ENCODE peak calls at places on chromosomes 13 and 19, in six cellular contexts. H is A549; B is head of caudate nucleus; S is activated CD8-positive, alpha-beta memory T cell treated with anti-CD3 and anti-CD28 coated beads for 1 hour; O is stimulated activated naive CD8-positive, alpha-beta T cell treated with anti-CD3 and anti-CD28 coated beads, Interleukin-15, Interleukin-2, amounts not matched to agents 100 U/mL and 50 U/mL, for 24 hours; M is activated T-cell treated with anti-CD3 and anti-CD28 coated beads for 4 hours. U is an unnamed sample.

GRCh38 chr19:50912727-50913716 is 1.8 kb upstream of the KLK4 start:
- DNase-seq in H (no peak), B (no peak), S (no peak), O (peak), M (no peak), U (peak)

GRCh38 chr19:48103922-48104321 is 6.7 kb downstream of the PLA2G4C start:
- DNase-seq in H (no peak), B (no peak), S (no peak), O (no peak), M (no peak), U (no peak)

GRCh38 chr13:84649853-84650252 is 767.6 kb upstream of the SLITRK1 start:
- DNase-seq in H (no peak), B (no peak), S (no peak), O (no peak), M (no peak), U (no peak)

GRCh38 chr19:1019980-1020867 is 699 bp downstream of the TMEM259 start:
- DNase-seq in H (no peak), B (peak), S (no peak), O (peak), M (no peak), U (peak)

GRCh38 chr13:53242015-53242414 is 213.4 kb downstream of the OLFM4 start:
- DNase-seq in H (no peak), B (no peak), S (no peak), O (no peak), M (no peak), U (no peak)

GRCh38 chr19:38392707-38393308 is 4.3 kb downstream of the SPRED3 start:
- DNase-seq in H (peak), B (no peak), S (no peak), O (no peak), M (no peak), U (no peak)

GRCh38 chr13:51246005-51246404 is 23.8 kb downstream of the FAM124A start:
- DNase-seq in H (no peak), B (no peak), S (no peak), O (no peak), M (no peak), U (no peak)

GRCh38 chr13:44853641-44854040 is 135.6 kb downstream of the NUFIP1 start:
- DNase-seq in H (peak), B (no peak), S (no peak), O (no peak), M (no peak), U (peak)

GRCh38 chr19:55096061-55096701 is 20.5 kb downstream of the EPS8L1 start:
- DNase-seq in H (no peak), B (no peak), S (no peak), O (no peak), M (no peak), U (no peak)

GRCh38 chr19:35031072-35031881 is 1.0 kb downstream of the SCN1B start:
- DNase-seq in H (peak), B (peak), S (no peak), O (no peak), M (no peak), U (no peak)

GRCh38 chr19:10388957-10389356 is 8.6 kb upstream of the TYK2 start:
- DNase-seq in H (peak), B (peak), S (peak), O (peak), M (peak), U (peak)

GRCh38 chr13:59710995-59711701 is 452.6 kb downstream of the DIAPH3 start:
- DNase-seq in H (no peak), B (no peak), S (no peak), O (no peak), M (no peak), U (no peak)

GRCh38 chr13:100542546-100543156 is 45.9 kb downstream of the GGACT start:
- DNase-seq in H (peak), B (no peak), S (no peak), O (no peak), M (no peak), U (no peak)

GRCh38 chr19:38729653-38730469 is 14.4 kb downstream of the CAPN12 start:
- DNase-seq in H (peak), B (peak), S (peak), O (peak), M (peak), U (peak)

GRCh38 chr13:26585136-26585535 is 27.7 kb downstream of the WASF3 start:
- DNase-seq in H (no peak), B (no peak), S (no peak), O (no peak), M (no peak), U (no peak)

GRCh38 chr13:40776681-40777165 is 5.7 kb upstream of the MRPS31 start:
- DNase-seq in H (no peak), B (no peak), S (peak), O (peak), M (peak), U (no peak)

GRCh38 chr19:2032296-2032941 is 16.9 kb upstream of the BTBD2 start:
- DNase-seq in H (peak), B (peak), S (no peak), O (peak), M (no peak), U (peak)

GRCh38 chr19:43441736-43442135 is 23.7 kb downstream of the LYPD3 start:
- DNase-seq in H (no peak), B (no peak), S (no peak), O (no peak), M (no peak), U (no peak)

GRCh38 chr19:19553670-19554069 is 15.6 kb downstream of the CILP2 start:
- DNase-seq in H (no peak), B (no peak), S (no peak), O (no peak), M (no peak), U (no peak)

U was measured in pancreas.